ENCODE peak calls at places on chromosome 22, in nine cellular contexts. J is cardiac fibroblast; O is naive thymus-derived CD4-positive, alpha-beta T cell; D is kidney epithelial cell; H is body of pancreas; G is heart left ventricle; T is pancreas; I is kidney; S is skeletal muscle cell. C is an unnamed sample.

GRCh38 chr22:34414467-34415440 is 494.5 kb upstream of the LARGE1 start:
- DNase-seq in H (peak; percentile 48), J (peak; percentile 0), T (peak; percentile 53), S (no peak), O (no peak), D (peak; percentile 31), I (no peak), G (peak; percentile 9), C (peak; percentile 62)

GRCh38 chr22:31143038-31143437 is 2.7 kb upstream of the PLA2G3 start:
- DNase-seq in I (no peak), J (no peak), O (no peak), D (no peak), T (no peak), H (no peak), G (no peak), S (no peak), C (no peak)

GRCh38 chr22:48717076-48717810 is 1110.4 kb downstream of the BRD1 start:
- DNase-seq in H (no peak), J (no peak), T (no peak), I (peak; percentile 44), D (no peak), S (no peak), O (no peak), G (no peak), C (no peak)

GRCh38 chr22:46297151-46297819 is 615 bp downstream of the GTSE1 start:
- DNase-seq in G (no peak), J (no peak), H (peak; percentile 27), S (no peak), T (no peak), O (no peak), I (no peak), D (no peak), C (peak; percentile 38)

GRCh38 chr22:41501209-41501608 is 32.3 kb downstream of the ACO2 start:
- DNase-seq in G (no peak), I (no peak), H (no peak), S (no peak), J (no peak), T (no peak), O (peak; percentile 26), D (no peak), C (no peak)

GRCh38 chr22:44024288-44024908 is at the start of gene PARVB:
- DNase-seq in D (no peak), O (no peak), I (peak; percentile 79), H (peak; percentile 34), J (no peak), T (peak; percentile 13), S (no peak), G (peak; percentile 46), C (no peak)

GRCh38 chr22:31897842-31898241 is 46.5 kb upstream of the YWHAH start:
- DNase-seq in I (no peak), G (no peak), D (no peak), O (no peak), J (peak; percentile 34), S (peak; percentile 30), H (no peak), T (no peak), C (no peak)

GRCh38 chr22:17234144-17234623 is 14.9 kb upstream of the ADA2 start:
- DNase-seq in H (no peak), S (no peak), T (no peak), G (no peak), D (no peak), I (peak; percentile 35), O (no peak), J (peak; percentile 17), C (no peak)

GRCh38 chr22:37269930-37270678 is 12.2 kb upstream of the CYTH4 start:
- DNase-seq in G (no peak), I (no peak), J (no peak), D (no peak), T (no peak), H (no peak), S (no peak), O (peak; percentile 40), C (no peak)

GRCh38 chr22:37263966-37264887 is 18.1 kb upstream of the CYTH4 start:
- DNase-seq in O (no peak), S (no peak), D (no peak), H (no peak), T (no peak), J (no peak), G (no peak), I (no peak), C (no peak)

GRCh38 chr22:37267128-37267587 is 15.2 kb upstream of the CYTH4 start:
- DNase-seq in S (no peak), D (no peak), J (peak; percentile 49), I (no peak), O (peak; percentile 69), H (peak; percentile 39), T (no peak), G (peak; percentile 32), C (peak; percentile 50)

GRCh38 chr22:37267661-37268413 is 14.5 kb upstream of the CYTH4 start:
- DNase-seq in H (no peak), S (no peak), G (no peak), I (no peak), D (no peak), O (no peak), T (no peak), J (no peak), C (no peak)

DNA sequence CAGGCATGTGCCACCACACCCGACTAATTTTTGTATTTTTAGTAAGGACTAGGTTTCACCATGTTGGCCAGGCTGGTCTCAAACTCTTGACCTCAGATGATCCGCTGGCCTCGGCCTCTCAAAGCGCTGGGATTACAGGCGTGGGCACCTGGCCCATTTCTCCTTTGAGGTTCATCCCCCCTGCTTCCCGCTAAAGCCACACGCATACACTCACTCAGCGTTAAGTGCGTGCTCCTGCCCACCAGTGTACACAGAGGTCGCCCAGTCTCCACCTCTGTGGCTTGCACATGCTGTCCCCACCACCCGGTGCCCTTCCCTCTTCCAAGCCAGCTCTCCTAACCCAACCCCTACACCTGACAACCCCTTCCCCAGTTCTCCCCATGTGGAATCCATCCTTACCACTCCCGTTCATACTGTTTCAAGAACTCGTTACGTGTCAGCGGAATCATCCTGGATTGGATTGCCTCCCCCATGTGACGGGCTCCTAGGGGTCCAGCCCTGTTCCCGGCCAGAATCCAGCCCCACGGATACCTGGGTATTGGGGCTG is 15.7 kb upstream of the CYTH4 start:
- DNase-seq in I (no peak), D (no peak), T (no peak), S (no peak), J (no peak), H (no peak), G (no peak), O (no peak), C (no peak)
- H3K4me3 ChIP-seq in I (peak overlapping the region; percentile 33), D (no peak overlapping the region), T (no peak overlapping the region), S (peak overlapping the region; percentile 41), J (peak overlapping the region; percentile 52), H (no peak overlapping the region), G (peak overlapping the region; percentile 61), O (peak overlapping the region; percentile 76), C (no peak overlapping the region)

GRCh38 chr22:47651216-47651987 is 889.0 kb downstream of the TBC1D22A start:
- DNase-seq in S (no peak), I (no peak), O (no peak), H (no peak), J (no peak), D (no peak), G (no peak), T (no peak), C (no peak)

GRCh38 chr22:47656806-47657205 is 894.4 kb downstream of the TBC1D22A start:
- DNase-seq in O (no peak), D (no peak), I (no peak), H (no peak), G (no peak), T (no peak), J (no peak), S (no peak), C (no peak)

GRCh38 chr22:47654922-47655451 is 892.5 kb downstream of the TBC1D22A start:
- DNase-seq in J (no peak), T (no peak), S (no peak), D (no peak), G (no peak), O (no peak), H (no peak), I (no peak), C (no peak)

GRCh38 chr22:47655930-47656329 is 893.5 kb downstream of the TBC1D22A start:
- DNase-seq in H (no peak), S (no peak), O (no peak), D (no peak), G (no peak), T (no peak), J (no peak), I (no peak), C (no peak)

GRCh38 chr22:47653921-47654320 is 891.5 kb downstream of the TBC1D22A start:
- DNase-seq in D (no peak), J (no peak), I (no peak), O (no peak), G (no peak), T (no peak), S (no peak), H (no peak), C (no peak)
- H3K4me3 ChIP-seq in D (no peak overlapping the region), J (no peak overlapping the region), I (no peak overlapping the region), O (no peak overlapping the region), G (no peak overlapping the region), T (no peak overlapping the region), S (no peak overlapping the region), H (no peak overlapping the region), C (no peak overlapping the region)

DNA sequence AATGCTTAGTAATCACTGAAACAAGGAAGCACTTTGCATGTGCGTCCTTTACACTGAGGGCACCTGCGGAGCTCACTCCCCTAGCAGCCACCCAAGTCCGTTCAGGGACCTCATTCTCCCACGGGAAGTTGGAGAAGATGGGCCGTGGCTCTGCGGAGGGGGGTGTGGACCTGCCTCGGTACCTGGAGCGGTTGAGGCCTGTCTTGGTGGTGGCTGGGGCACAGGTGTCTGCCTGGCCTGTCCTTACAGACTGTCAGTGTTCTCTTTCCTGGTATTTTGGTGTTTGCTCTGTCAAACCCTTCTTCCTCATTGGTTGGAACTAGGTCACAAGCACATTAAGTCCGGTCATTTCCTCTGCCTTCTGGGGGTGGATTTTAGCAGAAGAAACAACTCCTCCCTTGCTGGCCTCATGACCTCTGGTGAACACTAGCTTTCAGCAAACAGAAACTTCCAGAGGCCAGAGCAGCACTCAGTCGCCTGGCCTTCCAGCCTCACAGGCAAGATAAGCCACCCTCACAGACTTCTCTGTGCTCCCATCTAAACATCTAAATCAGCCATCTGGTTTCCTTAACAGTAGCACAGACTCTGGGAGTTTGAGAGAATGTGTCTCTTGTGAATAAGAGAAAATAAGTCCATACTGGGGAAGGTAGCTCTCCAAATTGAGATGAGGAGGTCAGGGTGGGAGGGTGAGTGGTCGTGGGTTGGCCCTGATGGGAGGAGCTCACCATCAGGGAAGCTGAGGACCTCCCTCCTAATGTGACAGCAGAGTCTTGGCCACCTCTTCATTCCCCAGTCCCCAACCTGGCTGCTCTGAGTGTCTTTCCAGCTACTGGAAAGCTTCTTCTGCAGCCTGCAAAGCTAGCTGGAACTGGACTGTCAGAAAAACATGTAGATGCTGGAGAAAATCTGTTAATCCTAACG is 8.6 kb downstream of the SNAP29 start:
- DNase-seq in H (peak; percentile 34), O (no peak), T (peak; percentile 12), I (peak; percentile 76), S (no peak), G (peak; percentile 66), J (peak; percentile 76), D (no peak), C (peak; percentile 85)
- H3K4me3 ChIP-seq in H (no peak overlapping the region), O (no peak overlapping the region), T (no peak overlapping the region), I (no peak overlapping the region), S (no peak overlapping the region), G (peak overlapping the region; percentile 40), J (no peak overlapping the region), D (no peak overlapping the region), C (no peak overlapping the region)

DNA sequence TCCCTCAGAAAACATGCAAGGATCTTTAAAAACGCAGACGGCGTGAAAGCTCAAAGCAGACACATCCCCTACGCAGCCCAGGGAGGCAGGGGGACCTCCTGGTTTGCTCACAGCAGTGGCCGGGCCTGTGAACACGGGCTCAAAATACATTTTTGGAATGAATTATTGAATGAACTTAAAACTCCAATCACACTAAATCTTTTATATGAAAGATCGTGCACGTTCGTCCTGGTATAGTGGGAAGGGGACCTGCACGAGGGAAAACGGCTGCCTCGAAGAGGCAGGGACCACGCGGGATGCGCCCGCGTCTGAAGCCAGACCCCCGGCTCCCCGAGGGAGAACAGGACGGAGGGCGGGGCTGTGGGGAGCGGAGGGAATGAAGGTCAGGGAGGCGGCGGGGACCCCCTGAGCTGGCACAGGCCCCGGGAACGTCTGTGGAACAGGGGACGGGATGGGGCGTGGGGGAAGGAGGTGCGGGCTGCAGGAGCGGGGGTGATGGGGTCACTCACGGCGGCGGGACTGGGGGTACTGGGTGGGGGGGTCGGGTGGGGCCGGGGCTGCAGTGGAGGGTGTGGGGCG is 1.3 kb upstream of the PANX2 start:
- DNase-seq in I (peak; percentile 75), D (no peak), S (no peak), O (no peak), G (no peak), J (no peak), T (no peak), H (no peak), C (no peak)
- H3K4me3 ChIP-seq in I (no peak overlapping the region), D (no peak overlapping the region), S (no peak overlapping the region), O (no peak overlapping the region), G (peak overlapping the region; percentile 57), J (peak overlapping the region; percentile 59), T (peak overlapping the region; percentile 43), H (no peak overlapping the region), C (no peak overlapping the region)

C was measured in colonic mucosa.